ENCODE peak calls at places on chromosomes 11 and 22, in four cellular contexts. F is A549, G is neural progenitor cell, I is GM23248. D is an unnamed sample. For H3K4me1, the result is how much of the 10 kb centered on the place peaks cover.

GRCh38 chr11:33160147-33160546 is 1.1 kb downstream of the CSTF3 start:
- DNase-seq in G (peak), I (peak), F (peak), D (peak)

GRCh38 chr11:65314501-65315203 is at the start of gene CDC42EP2:
- DNase-seq in I (peak), F (peak), G (peak), D (peak)

GRCh38 chr11:1931326-1931725 is 11.8 kb downstream of the TNNT3 start:
- DNase-seq in I (peak), G (no peak), F (no peak), D (peak)

GRCh38 chr22:44693756-44694155 is 8.2 kb upstream of the PRR5 start:
- DNase-seq in F (no peak), I (no peak), G (no peak), D (no peak)

GRCh38 chr11:371716-372590 is 2.7 kb downstream of the B4GALNT4 start:
- DNase-seq in F (no peak), I (no peak), G (no peak), D (peak)

GRCh38 chr11:82003671-82004148 is 730.0 kb downstream of the FAM181B start:
- DNase-seq in I (peak), F (no peak), G (no peak), D (no peak)

GRCh38 chr22:46220921-46221320 is 29.2 kb downstream of the CDPF1 start:
- DNase-seq in G (no peak), I (peak), F (no peak), D (no peak)

GRCh38 chr22:42967933-42968332 is 47.0 kb downstream of the PACSIN2 start:
- DNase-seq in F (no peak), G (no peak), I (peak), D (no peak)

GRCh38 chr11:75386912-75387311 is 12.4 kb upstream of the RPS3 start:
- DNase-seq in F (peak), G (no peak), I (no peak), D (no peak)

GRCh38 chr11:36311926-36312592 is 16.0 kb downstream of the PRR5L start:
- DNase-seq in G (no peak), I (peak), F (no peak), D (no peak)

GRCh38 chr11:93225642-93226041 is 27.9 kb upstream of the SLC36A4 start:
- DNase-seq in F (peak), G (no peak), I (peak), D (no peak)

GRCh38 chr22:26589367-26589844 is 526 bp downstream of the TPST2 start:
- DNase-seq in I (peak), F (peak), G (peak), D (no peak)

GRCh38 chr22:19172213-19173046 is 6.1 kb downstream of the SLC25A1 start:
- DNase-seq in F (no peak), I (no peak), G (no peak), D (peak)

GRCh38 chr11:77019976-77020591 is 14.1 kb upstream of the B3GNT6 start:
- DNase-seq in I (peak), F (peak), G (no peak), D (no peak)

GRCh38 chr22:42906605-42907338 is 49.7 kb upstream of the ARFGAP3 start:
- DNase-seq in F (no peak), G (no peak), I (peak), D (peak)

GRCh38 chr22:49996192-49996531 is 16.4 kb downstream of the IL17REL start:
- DNase-seq in F (no peak), I (no peak), G (no peak), D (peak)

GRCh38 chr11:66069715-66070603 is at the start of gene PACS1:
- DNase-seq in F (peak), I (peak), G (peak), D (peak)

GRCh38 chr11:32402836-32403235 is 32.5 kb downstream of the WT1 start:
- DNase-seq in F (no peak), G (no peak), I (no peak), D (no peak)

DNA sequence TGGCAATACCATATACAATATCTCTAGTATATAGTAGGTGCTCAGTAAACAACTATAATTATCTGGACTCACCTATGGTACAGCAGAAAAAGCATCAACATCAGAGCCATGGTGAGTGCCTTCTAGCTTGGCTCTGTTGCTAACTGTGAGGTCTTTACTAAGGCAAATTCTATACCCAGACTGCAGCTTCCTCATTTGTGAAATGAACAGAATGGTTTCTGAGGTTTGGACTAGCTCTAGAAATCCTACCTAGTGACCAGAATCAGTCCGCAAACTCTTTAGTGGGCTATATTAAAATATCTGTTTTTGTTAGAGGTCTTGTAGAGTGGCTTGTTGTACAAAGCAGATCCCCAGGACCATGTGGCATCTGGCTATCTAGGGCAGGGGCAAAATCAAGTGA is 3.7 kb downstream of the MS4A1 start:
- DNase-seq in I (no peak), F (no peak), G (no peak), D (no peak)
- H3K4me3 ChIP-seq in I (no peak), F (no peak), G (no peak), D (no peak)

DNA sequence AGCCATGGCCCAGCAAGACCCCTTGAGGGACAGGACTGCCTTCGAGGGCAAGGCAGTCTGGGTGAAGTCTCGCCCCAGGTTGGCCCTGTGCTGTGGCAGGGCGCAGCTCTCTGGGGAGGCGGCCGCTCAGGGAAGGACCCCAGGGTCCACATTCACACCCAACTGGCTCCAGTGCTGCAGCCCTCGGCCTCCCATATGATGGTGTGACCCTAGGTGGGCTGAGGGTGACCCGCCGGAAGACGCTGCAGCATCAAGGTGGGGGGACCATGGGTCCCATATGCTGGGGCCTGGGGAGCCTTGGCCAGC is 28.0 kb upstream of the CCDC188 start:
- DNase-seq in G (no peak), F (no peak), I (no peak), D (no peak)
- H3K4me2 ChIP-seq in G (no peak), F (no peak), I (no peak), D (no peak)

GRCh38 chr11:59523541-59523940 is 12.2 kb downstream of the OR4D9 start:
- DNase-seq in I (peak), F (peak), G (peak), D (no peak)

GRCh38 chr11:59520741-59521140 is 9.4 kb downstream of the OR4D9 start:
- DNase-seq in I (no peak), F (no peak), G (no peak), D (no peak)
- H3K4me1 ChIP-seq in I (under half), F (under half), G (under half), D (under half)

GRCh38 chr11:118343248-118343647 is 743 bp upstream of the CD3D start:
- DNase-seq in G (no peak), F (no peak), I (no peak), D (no peak)
- H3K4me3 ChIP-seq in G (no peak), F (no peak), I (no peak), D (no peak)

GRCh38 chr11:19559746-19560145 is 152.9 kb upstream of the NAV2 start:
- DNase-seq in G (no peak), I (no peak), F (no peak), D (no peak)

GRCh38 chr11:19555266-19555665 is 157.4 kb upstream of the NAV2 start:
- DNase-seq in G (no peak), F (no peak), I (no peak), D (no peak)

GRCh38 chr11:19558189-19558986 is 154.2 kb upstream of the NAV2 start:
- DNase-seq in F (no peak), G (no peak), I (no peak), D (no peak)

GRCh38 chr11:19557720-19558140 is 154.9 kb upstream of the NAV2 start:
- DNase-seq in I (peak), F (peak), G (peak), D (peak)

GRCh38 chr11:19557185-19557584 is 155.5 kb upstream of the NAV2 start:
- DNase-seq in G (no peak), I (no peak), F (no peak), D (no peak)
- H3K4me2 ChIP-seq in G (no peak), I (no peak), F (no peak), D (no peak)

GRCh38 chr11:119626197-119626909 is 102.6 kb downstream of the NECTIN1 start:
- DNase-seq in G (no peak), F (no peak), I (no peak), D (peak)

GRCh38 chr11:119629085-119629484 is 99.9 kb downstream of the NECTIN1 start:
- DNase-seq in I (no peak), G (no peak), F (no peak), D (no peak)

GRCh38 chr11:119625206-119625988 is 103.6 kb downstream of the NECTIN1 start:
- DNase-seq in G (no peak), F (no peak), I (no peak), D (no peak)

GRCh38 chr11:119624102-119624615 is 104.8 kb downstream of the NECTIN1 start:
- DNase-seq in F (no peak), I (no peak), G (peak), D (peak)

DNA sequence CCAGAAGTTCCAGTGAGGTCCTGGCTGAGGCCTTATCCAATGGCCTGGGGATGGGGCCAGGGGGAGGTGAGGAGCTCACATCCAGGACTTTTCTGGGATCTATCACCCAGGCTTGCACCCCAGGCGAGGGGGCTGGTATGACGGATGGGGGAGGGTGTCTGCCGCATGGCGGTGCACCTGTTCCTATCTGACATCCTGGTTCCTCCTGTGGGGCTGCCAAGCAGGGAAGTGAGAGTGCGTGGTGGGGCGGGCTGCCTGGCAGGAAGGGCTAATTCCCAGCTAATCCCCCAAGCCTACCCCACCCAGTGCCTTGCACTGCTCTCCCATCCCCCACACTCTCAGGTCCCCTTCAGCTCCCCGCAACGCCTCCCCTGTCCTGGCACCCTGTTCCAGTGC is 102.1 kb downstream of the NECTIN1 start:
- DNase-seq in I (no peak), F (no peak), G (peak), D (peak)
- H3K4me1 ChIP-seq in I (under half), F (under half), G (under half), D (under half)

DNA sequence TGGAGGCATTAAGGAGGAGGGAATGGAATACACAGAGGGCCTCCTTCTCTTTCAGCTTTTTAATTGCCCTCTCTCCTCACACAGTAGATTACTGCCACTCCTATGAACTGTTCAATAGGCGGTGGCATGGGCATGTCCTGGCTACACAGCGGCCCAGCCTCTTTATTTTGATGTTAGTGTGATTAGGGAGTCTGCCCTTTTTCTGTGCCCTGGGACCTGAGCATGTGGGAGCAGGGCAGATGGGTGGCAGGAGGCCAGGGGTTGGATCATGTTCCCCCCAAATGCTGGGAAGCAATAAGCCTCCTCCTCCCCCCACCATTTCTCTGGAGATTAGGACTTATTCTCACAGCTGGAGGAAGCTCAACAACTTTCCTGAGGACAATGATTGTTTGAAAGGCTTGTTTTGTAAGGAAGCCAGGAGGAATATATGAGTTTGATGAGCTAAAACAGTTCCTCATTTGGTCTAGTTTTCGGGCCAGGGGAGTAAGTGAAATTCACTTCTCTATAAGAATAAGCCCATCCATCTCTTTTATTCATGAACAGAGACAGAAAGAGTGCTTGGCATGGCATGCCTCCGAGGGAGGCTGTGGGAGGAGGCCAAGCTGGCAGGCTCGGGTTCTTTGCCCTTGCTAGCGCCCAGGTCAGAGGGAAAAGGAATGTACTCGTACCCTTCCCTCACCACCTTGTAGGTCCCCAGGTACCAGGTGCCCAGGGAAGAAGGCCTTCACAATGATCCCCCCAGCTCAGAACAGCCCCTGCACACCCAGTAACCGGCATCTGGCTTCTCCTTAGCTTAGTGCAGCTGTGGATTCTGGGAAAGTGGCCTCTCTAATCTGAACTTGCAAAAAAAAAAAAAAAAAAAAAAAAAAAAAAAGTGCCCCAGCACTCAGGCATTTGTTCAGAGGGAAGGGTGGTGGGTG is 1.0 kb downstream of the HEPN1 start:
- DNase-seq in F (no peak), G (no peak), I (no peak), D (no peak)
- H3K4me3 ChIP-seq in F (no peak), G (no peak), I (peak), D (peak)

GRCh38 chr22:28706845-28707244 is 27.2 kb upstream of the TTC28 start:
- DNase-seq in I (no peak), G (no peak), F (no peak), D (no peak)

GRCh38 chr22:28702891-28703290 is 23.3 kb upstream of the TTC28 start:
- DNase-seq in G (no peak), F (no peak), I (no peak), D (no peak)

GRCh38 chr22:28703436-28703835 is 23.8 kb upstream of the TTC28 start:
- DNase-seq in G (no peak), I (no peak), F (no peak), D (no peak)
- H3K4me2 ChIP-seq in G (no peak), I (no peak), F (no peak), D (no peak)

GRCh38 chr11:117600261-117600783 is 196.7 kb downstream of the DSCAML1 start:
- DNase-seq in G (peak), F (no peak), I (no peak), D (no peak)

GRCh38 chr11:117593065-117593464 is 204.0 kb downstream of the DSCAML1 start:
- DNase-seq in I (no peak), G (no peak), F (no peak), D (no peak)

GRCh38 chr11:117597083-117597482 is 199.9 kb downstream of the DSCAML1 start:
- DNase-seq in F (peak), I (peak), G (peak), D (no peak)

GRCh38 chr11:117591316-117592039 is 205.5 kb downstream of the DSCAML1 start:
- DNase-seq in I (no peak), G (no peak), F (no peak), D (no peak)

DNA sequence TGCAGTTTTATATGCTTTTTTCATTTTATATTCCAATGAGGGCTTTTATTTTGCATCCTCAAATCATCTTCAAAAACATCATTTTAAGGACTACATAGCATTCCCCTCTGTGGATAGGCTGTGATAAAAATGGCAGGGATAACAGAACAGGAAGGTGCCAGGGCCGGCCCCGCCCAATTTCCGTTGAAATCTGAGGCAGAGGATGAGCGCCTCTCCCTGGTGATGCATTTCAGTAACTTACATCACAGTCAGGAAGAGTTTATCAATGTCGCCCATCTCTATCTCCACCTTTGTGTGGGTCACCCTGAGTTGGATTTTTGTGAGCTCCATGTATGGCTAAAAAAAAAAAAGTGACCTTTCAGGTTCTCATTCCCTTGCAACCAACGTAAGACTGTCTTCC is 201.6 kb downstream of the DSCAML1 start:
- DNase-seq in F (no peak), G (no peak), I (peak), D (no peak)
- H3K4me1 ChIP-seq in F (under half), G (under half), I (under half), D (under half)